ENCODE peak calls at places on chromosomes 3 and 15, in eight cellular contexts. One of them, this sample, is unnamed.
A peak's percentile ranks its signal among the peaks of the same experiment; 100 is the strongest.

GRCh38 chr15:52256366-52256765 is 39.2 kb downstream of the MYO5C start:
- DNase-seq in left ventricle myocardium inferior: peak; percentile 46
- DNase-seq in activated B cell treated with CpG ODN at 0.5 μM for 24 hours: peak; percentile 46
- DNase-seq in fibroblast of pulmonary artery: peak; percentile 87
- DNase-seq in fibroblast of villous mesenchyme: peak; percentile 80
- DNase-seq in cardiac fibroblast: peak; percentile 90
- DNase-seq in GM06990: peak; percentile 91
- DNase-seq in Calu3: peak; percentile 73
- DNase-seq in this sample: peak; percentile 74

GRCh38 chr3:50971487-50971924 is 296.8 kb downstream of the DOCK3 start:
- DNase-seq in left ventricle myocardium inferior: no peak
- DNase-seq in activated B cell treated with CpG ODN at 0.5 μM for 24 hours: no peak
- DNase-seq in fibroblast of pulmonary artery: peak; percentile 56
- DNase-seq in fibroblast of villous mesenchyme: peak; percentile 48
- DNase-seq in cardiac fibroblast: peak; percentile 62
- DNase-seq in GM06990: no peak
- DNase-seq in Calu3: peak; percentile 63
- DNase-seq in this sample: no peak

GRCh38 chr15:40471778-40472130 is 970 bp downstream of the CHST14 start:
- DNase-seq in left ventricle myocardium inferior: no peak
- DNase-seq in activated B cell treated with CpG ODN at 0.5 μM for 24 hours: peak; percentile 23
- DNase-seq in fibroblast of pulmonary artery: no peak
- DNase-seq in fibroblast of villous mesenchyme: no peak
- DNase-seq in cardiac fibroblast: no peak
- DNase-seq in GM06990: peak; percentile 27
- DNase-seq in Calu3: peak; percentile 30
- DNase-seq in this sample: no peak

GRCh38 chr15:28182216-28182615 is 83.1 kb upstream of the OCA2 start:
- DNase-seq in left ventricle myocardium inferior: no peak
- DNase-seq in activated B cell treated with CpG ODN at 0.5 μM for 24 hours: no peak
- DNase-seq in fibroblast of pulmonary artery: no peak
- DNase-seq in fibroblast of villous mesenchyme: no peak
- DNase-seq in cardiac fibroblast: no peak
- DNase-seq in GM06990: no peak
- DNase-seq in Calu3: no peak
- DNase-seq in this sample: no peak

GRCh38 chr3:142159083-142159740 is 9.9 kb upstream of the TFDP2 start:
- DNase-seq in left ventricle myocardium inferior: no peak
- DNase-seq in activated B cell treated with CpG ODN at 0.5 μM for 24 hours: no peak
- DNase-seq in fibroblast of pulmonary artery: no peak
- DNase-seq in fibroblast of villous mesenchyme: no peak
- DNase-seq in cardiac fibroblast: no peak
- DNase-seq in GM06990: no peak
- DNase-seq in Calu3: no peak
- DNase-seq in this sample: no peak

GRCh38 chr15:73926191-73927002 is at the start of gene LOXL1:
- DNase-seq in left ventricle myocardium inferior: peak; percentile 79
- DNase-seq in activated B cell treated with CpG ODN at 0.5 μM for 24 hours: no peak
- DNase-seq in fibroblast of pulmonary artery: peak; percentile 89
- DNase-seq in fibroblast of villous mesenchyme: peak; percentile 86
- DNase-seq in cardiac fibroblast: peak; percentile 90
- DNase-seq in GM06990: no peak
- DNase-seq in Calu3: peak; percentile 28
- DNase-seq in this sample: peak; percentile 40

GRCh38 chr15:42156266-42156922 is at the start of gene PLA2G4F:
- DNase-seq in left ventricle myocardium inferior: no peak
- DNase-seq in activated B cell treated with CpG ODN at 0.5 μM for 24 hours: no peak
- DNase-seq in fibroblast of pulmonary artery: no peak
- DNase-seq in fibroblast of villous mesenchyme: no peak
- DNase-seq in cardiac fibroblast: no peak
- DNase-seq in GM06990: no peak
- DNase-seq in Calu3: peak; percentile 49
- DNase-seq in this sample: no peak

GRCh38 chr3:65107174-65107573 is 419.4 kb upstream of the ADAMTS9 start:
- DNase-seq in left ventricle myocardium inferior: no peak
- DNase-seq in activated B cell treated with CpG ODN at 0.5 μM for 24 hours: no peak
- DNase-seq in fibroblast of pulmonary artery: peak; percentile 83
- DNase-seq in fibroblast of villous mesenchyme: peak; percentile 5
- DNase-seq in cardiac fibroblast: peak; percentile 83
- DNase-seq in GM06990: no peak
- DNase-seq in Calu3: no peak
- DNase-seq in this sample: no peak

GRCh38 chr3:157127268-157127667 is 32.7 kb downstream of the CCNL1 start:
- DNase-seq in left ventricle myocardium inferior: no peak
- DNase-seq in activated B cell treated with CpG ODN at 0.5 μM for 24 hours: no peak
- DNase-seq in fibroblast of pulmonary artery: no peak
- DNase-seq in fibroblast of villous mesenchyme: no peak
- DNase-seq in cardiac fibroblast: no peak
- DNase-seq in GM06990: no peak
- DNase-seq in Calu3: no peak
- DNase-seq in this sample: no peak

GRCh38 chr3:44099566-44100297 is 142.0 kb upstream of the TOPAZ1 start:
- DNase-seq in left ventricle myocardium inferior: no peak
- DNase-seq in activated B cell treated with CpG ODN at 0.5 μM for 24 hours: no peak
- DNase-seq in fibroblast of pulmonary artery: no peak
- DNase-seq in fibroblast of villous mesenchyme: no peak
- DNase-seq in cardiac fibroblast: no peak
- DNase-seq in GM06990: no peak
- DNase-seq in Calu3: no peak
- DNase-seq in this sample: no peak

GRCh38 chr15:58115692-58116091 is 22.5 kb upstream of the AQP9 start:
- DNase-seq in left ventricle myocardium inferior: no peak
- DNase-seq in activated B cell treated with CpG ODN at 0.5 μM for 24 hours: no peak
- DNase-seq in fibroblast of pulmonary artery: peak; percentile 45
- DNase-seq in fibroblast of villous mesenchyme: peak; percentile 9
- DNase-seq in cardiac fibroblast: peak; percentile 37
- DNase-seq in GM06990: no peak
- DNase-seq in Calu3: no peak
- DNase-seq in this sample: no peak

GRCh38 chr3:37920156-37920686 is 58.5 kb downstream of the CTDSPL start:
- DNase-seq in left ventricle myocardium inferior: no peak
- DNase-seq in activated B cell treated with CpG ODN at 0.5 μM for 24 hours: no peak
- DNase-seq in fibroblast of pulmonary artery: no peak
- DNase-seq in fibroblast of villous mesenchyme: no peak
- DNase-seq in cardiac fibroblast: no peak
- DNase-seq in GM06990: no peak
- DNase-seq in Calu3: no peak
- DNase-seq in this sample: no peak

GRCh38 chr15:64845183-64845611 is 3.5 kb downstream of the PLEKHO2 start:
- DNase-seq in left ventricle myocardium inferior: peak; percentile 50
- DNase-seq in activated B cell treated with CpG ODN at 0.5 μM for 24 hours: no peak
- DNase-seq in fibroblast of pulmonary artery: peak; percentile 53
- DNase-seq in fibroblast of villous mesenchyme: peak; percentile 51
- DNase-seq in cardiac fibroblast: peak; percentile 70
- DNase-seq in GM06990: no peak
- DNase-seq in Calu3: no peak
- DNase-seq in this sample: no peak

GRCh38 chr15:55389276-55389631 is 18.9 kb downstream of the CCPG1 start:
- DNase-seq in left ventricle myocardium inferior: no peak
- DNase-seq in activated B cell treated with CpG ODN at 0.5 μM for 24 hours: no peak
- DNase-seq in fibroblast of pulmonary artery: peak; percentile 31
- DNase-seq in fibroblast of villous mesenchyme: peak; percentile 35
- DNase-seq in cardiac fibroblast: no peak
- DNase-seq in GM06990: no peak
- DNase-seq in Calu3: no peak
- DNase-seq in this sample: no peak

GRCh38 chr3:107512108-107512507 is 10.7 kb upstream of the BBX start:
- DNase-seq in left ventricle myocardium inferior: no peak
- DNase-seq in activated B cell treated with CpG ODN at 0.5 μM for 24 hours: no peak
- DNase-seq in fibroblast of pulmonary artery: no peak
- DNase-seq in fibroblast of villous mesenchyme: peak; percentile 28
- DNase-seq in cardiac fibroblast: no peak
- DNase-seq in GM06990: no peak
- DNase-seq in Calu3: no peak
- DNase-seq in this sample: no peak

GRCh38 chr3:150778793-150779401 is 15.9 kb upstream of the SIAH2 start:
- DNase-seq in left ventricle myocardium inferior: no peak
- DNase-seq in activated B cell treated with CpG ODN at 0.5 μM for 24 hours: no peak
- DNase-seq in fibroblast of pulmonary artery: no peak
- DNase-seq in fibroblast of villous mesenchyme: no peak
- DNase-seq in cardiac fibroblast: no peak
- DNase-seq in GM06990: no peak
- DNase-seq in Calu3: no peak
- DNase-seq in this sample: no peak

GRCh38 chr3:150783334-150783733 is 20.4 kb upstream of the SIAH2 start:
- DNase-seq in left ventricle myocardium inferior: no peak
- DNase-seq in activated B cell treated with CpG ODN at 0.5 μM for 24 hours: no peak
- DNase-seq in fibroblast of pulmonary artery: peak; percentile 41
- DNase-seq in fibroblast of villous mesenchyme: no peak
- DNase-seq in cardiac fibroblast: peak; percentile 22
- DNase-seq in GM06990: no peak
- DNase-seq in Calu3: no peak
- DNase-seq in this sample: no peak

GRCh38 chr3:150783920-150784746 is 21.2 kb upstream of the SIAH2 start:
- DNase-seq in left ventricle myocardium inferior: no peak
- DNase-seq in activated B cell treated with CpG ODN at 0.5 μM for 24 hours: no peak
- DNase-seq in fibroblast of pulmonary artery: no peak
- DNase-seq in fibroblast of villous mesenchyme: no peak
- DNase-seq in cardiac fibroblast: no peak
- DNase-seq in GM06990: no peak
- DNase-seq in Calu3: no peak
- DNase-seq in this sample: no peak

GRCh38 chr3:150775001-150775599 is 12.1 kb upstream of the SIAH2 start:
- DNase-seq in left ventricle myocardium inferior: no peak
- DNase-seq in activated B cell treated with CpG ODN at 0.5 μM for 24 hours: no peak
- DNase-seq in fibroblast of pulmonary artery: peak; percentile 32
- DNase-seq in fibroblast of villous mesenchyme: no peak
- DNase-seq in cardiac fibroblast: no peak
- DNase-seq in GM06990: no peak
- DNase-seq in Calu3: no peak
- DNase-seq in this sample: no peak

DNA sequence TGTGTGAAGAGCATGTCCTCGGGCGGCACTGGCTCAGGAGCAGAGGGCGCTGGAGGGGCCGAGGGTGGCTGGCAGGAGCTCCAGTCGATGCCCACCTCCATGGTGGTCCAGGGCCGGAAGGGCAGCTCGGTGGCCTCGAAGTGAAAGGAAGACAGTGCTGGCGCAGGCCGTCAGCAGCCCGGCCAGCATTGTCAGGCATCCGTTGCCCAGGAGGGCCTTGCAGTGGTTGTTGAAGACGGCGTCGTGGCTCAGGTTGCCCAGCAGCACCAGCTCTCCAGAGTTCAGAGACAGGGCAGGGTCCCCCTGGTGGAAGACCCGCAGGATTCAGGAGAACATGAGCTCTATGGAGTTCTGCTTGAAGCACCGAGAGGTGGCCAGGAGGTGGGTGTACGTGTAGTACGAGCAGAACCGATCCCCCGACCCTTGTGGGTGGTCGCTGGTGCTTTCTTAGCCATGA is 16.5 kb upstream of the SIAH2 start:
- DNase-seq in left ventricle myocardium inferior: peak; percentile 15
- DNase-seq in activated B cell treated with CpG ODN at 0.5 μM for 24 hours: no peak
- DNase-seq in fibroblast of pulmonary artery: no peak
- DNase-seq in fibroblast of villous mesenchyme: no peak
- DNase-seq in cardiac fibroblast: no peak
- DNase-seq in GM06990: no peak
- DNase-seq in Calu3: no peak
- DNase-seq in this sample: no peak
- TF ChIP-seq CTCF in left ventricle myocardium inferior: no peak
- TF ChIP-seq CTCF in activated B cell treated with CpG ODN at 0.5 μM for 24 hours: no peak
- TF ChIP-seq CTCF in fibroblast of pulmonary artery: no peak
- TF ChIP-seq CTCF in fibroblast of villous mesenchyme: no peak
- TF ChIP-seq CTCF in cardiac fibroblast: no peak
- TF ChIP-seq CTCF in GM06990: no peak
- TF ChIP-seq CTCF in Calu3: no peak
- TF ChIP-seq CTCF in this sample: no peak

GRCh38 chr3:42118762-42119361 is 27.7 kb downstream of the TRAK1 start:
- DNase-seq in left ventricle myocardium inferior: no peak
- DNase-seq in activated B cell treated with CpG ODN at 0.5 μM for 24 hours: no peak
- DNase-seq in fibroblast of pulmonary artery: peak; percentile 49
- DNase-seq in fibroblast of villous mesenchyme: no peak
- DNase-seq in cardiac fibroblast: peak; percentile 31
- DNase-seq in GM06990: no peak
- DNase-seq in Calu3: peak; percentile 78
- DNase-seq in this sample: no peak
- TF ChIP-seq CTCF in left ventricle myocardium inferior: peak; percentile 53
- TF ChIP-seq CTCF in activated B cell treated with CpG ODN at 0.5 μM for 24 hours: no peak
- TF ChIP-seq CTCF in fibroblast of pulmonary artery: peak; percentile 36
- TF ChIP-seq CTCF in fibroblast of villous mesenchyme: peak; percentile 30
- TF ChIP-seq CTCF in cardiac fibroblast: peak; percentile 35
- TF ChIP-seq CTCF in GM06990: peak; percentile 62
- TF ChIP-seq CTCF in Calu3: peak; percentile 42
- TF ChIP-seq CTCF in this sample: no peak

GRCh38 chr15:65963358-65963757 is 94.1 kb downstream of the RAB11A start:
- DNase-seq in left ventricle myocardium inferior: no peak
- DNase-seq in activated B cell treated with CpG ODN at 0.5 μM for 24 hours: no peak
- DNase-seq in fibroblast of pulmonary artery: no peak
- DNase-seq in fibroblast of villous mesenchyme: no peak
- DNase-seq in cardiac fibroblast: no peak
- DNase-seq in GM06990: no peak
- DNase-seq in Calu3: no peak
- DNase-seq in this sample: no peak

GRCh38 chr15:65963911-65964482 is 94.7 kb downstream of the RAB11A start:
- DNase-seq in left ventricle myocardium inferior: no peak
- DNase-seq in activated B cell treated with CpG ODN at 0.5 μM for 24 hours: no peak
- DNase-seq in fibroblast of pulmonary artery: no peak
- DNase-seq in fibroblast of villous mesenchyme: no peak
- DNase-seq in cardiac fibroblast: no peak
- DNase-seq in GM06990: no peak
- DNase-seq in Calu3: no peak
- DNase-seq in this sample: no peak

GRCh38 chr15:65964792-65965433 is 95.6 kb downstream of the RAB11A start:
- DNase-seq in left ventricle myocardium inferior: no peak
- DNase-seq in activated B cell treated with CpG ODN at 0.5 μM for 24 hours: no peak
- DNase-seq in fibroblast of pulmonary artery: no peak
- DNase-seq in fibroblast of villous mesenchyme: no peak
- DNase-seq in cardiac fibroblast: no peak
- DNase-seq in GM06990: no peak
- DNase-seq in Calu3: no peak
- DNase-seq in this sample: no peak

GRCh38 chr15:65960586-65960985 is 91.3 kb downstream of the RAB11A start:
- DNase-seq in left ventricle myocardium inferior: no peak
- DNase-seq in activated B cell treated with CpG ODN at 0.5 μM for 24 hours: no peak
- DNase-seq in fibroblast of pulmonary artery: no peak
- DNase-seq in fibroblast of villous mesenchyme: no peak
- DNase-seq in cardiac fibroblast: no peak
- DNase-seq in GM06990: no peak
- DNase-seq in Calu3: no peak
- DNase-seq in this sample: no peak

DNA sequence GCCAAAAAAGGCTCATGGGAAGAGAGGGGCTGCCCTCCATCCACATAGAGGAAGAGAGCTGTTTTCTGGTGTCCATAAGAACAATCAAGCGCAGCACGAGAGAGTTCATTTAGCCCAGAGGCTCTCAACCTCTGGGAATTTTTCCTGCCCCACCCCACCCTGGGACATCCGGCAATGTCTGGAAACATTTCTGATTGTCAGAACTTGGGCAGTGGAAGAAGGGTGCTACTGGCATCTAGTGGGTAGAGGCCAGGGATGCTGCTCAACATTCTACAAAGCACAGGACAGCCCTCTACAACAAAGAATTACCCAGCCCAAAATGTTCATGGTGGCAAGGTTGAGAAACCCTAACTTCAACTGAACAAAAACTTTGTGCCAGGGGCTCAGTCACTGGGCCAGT is 92.9 kb downstream of the RAB11A start:
- DNase-seq in left ventricle myocardium inferior: no peak
- DNase-seq in activated B cell treated with CpG ODN at 0.5 μM for 24 hours: no peak
- DNase-seq in fibroblast of pulmonary artery: peak; percentile 6
- DNase-seq in fibroblast of villous mesenchyme: no peak
- DNase-seq in cardiac fibroblast: no peak
- DNase-seq in GM06990: no peak
- DNase-seq in Calu3: peak; percentile 58
- DNase-seq in this sample: no peak
- TF ChIP-seq CTCF in left ventricle myocardium inferior: peak; percentile 44
- TF ChIP-seq CTCF in activated B cell treated with CpG ODN at 0.5 μM for 24 hours: no peak
- TF ChIP-seq CTCF in fibroblast of pulmonary artery: no peak
- TF ChIP-seq CTCF in fibroblast of villous mesenchyme: no peak
- TF ChIP-seq CTCF in cardiac fibroblast: peak; percentile 6
- TF ChIP-seq CTCF in GM06990: no peak
- TF ChIP-seq CTCF in Calu3: no peak
- TF ChIP-seq CTCF in this sample: no peak

GRCh38 chr15:75125935-75126334 is 75.7 kb upstream of the C15orf39 start:
- DNase-seq in left ventricle myocardium inferior: no peak
- DNase-seq in activated B cell treated with CpG ODN at 0.5 μM for 24 hours: no peak
- DNase-seq in fibroblast of pulmonary artery: no peak
- DNase-seq in fibroblast of villous mesenchyme: no peak
- DNase-seq in cardiac fibroblast: no peak
- DNase-seq in GM06990: no peak
- DNase-seq in Calu3: no peak
- DNase-seq in this sample: no peak
- TF ChIP-seq CTCF in left ventricle myocardium inferior: no peak
- TF ChIP-seq CTCF in activated B cell treated with CpG ODN at 0.5 μM for 24 hours: no peak
- TF ChIP-seq CTCF in fibroblast of pulmonary artery: no peak
- TF ChIP-seq CTCF in fibroblast of villous mesenchyme: no peak
- TF ChIP-seq CTCF in cardiac fibroblast: no peak
- TF ChIP-seq CTCF in GM06990: no peak
- TF ChIP-seq CTCF in Calu3: no peak
- TF ChIP-seq CTCF in this sample: no peak